ENCODE peak calls at places on chromosomes 12 and 14, in seven cellular contexts. One of them, this sample, is unnamed. For H3K36me3, the result is how much of the 10 kb centered on the place peaks cover.

GRCh38 chr12:26188132-26188531 is 7.2 kb upstream of the SSPN start:
- DNase-seq in stomach: no peak
- DNase-seq in keratinocyte: no peak
- DNase-seq in adrenal gland: no peak
- DNase-seq in GM06990: no peak
- DNase-seq in SK-N-SH: no peak
- DNase-seq in heart right ventricle: no peak
- DNase-seq in this sample: peak

GRCh38 chr12:85348779-85349178 is 68.8 kb downstream of the ALX1 start:
- DNase-seq in keratinocyte: no peak
- DNase-seq in stomach: no peak
- DNase-seq in adrenal gland: no peak
- DNase-seq in GM06990: no peak
- DNase-seq in heart right ventricle: no peak
- DNase-seq in SK-N-SH: no peak
- DNase-seq in this sample: no peak

GRCh38 chr12:62640910-62641448 is 174.4 kb downstream of the MON2 start:
- DNase-seq in stomach: no peak
- DNase-seq in adrenal gland: no peak
- DNase-seq in SK-N-SH: no peak
- DNase-seq in GM06990: peak
- DNase-seq in keratinocyte: no peak
- DNase-seq in heart right ventricle: no peak
- DNase-seq in this sample: no peak

GRCh38 chr12:9673404-9674225 is 4.1 kb downstream of the CLEC2D start:
- DNase-seq in keratinocyte: peak
- DNase-seq in GM06990: peak
- DNase-seq in SK-N-SH: peak
- DNase-seq in heart right ventricle: peak
- DNase-seq in stomach: no peak
- DNase-seq in adrenal gland: peak
- DNase-seq in this sample: peak

GRCh38 chr12:63967358-63967757 is 122.9 kb downstream of the SRGAP1 start:
- DNase-seq in GM06990: no peak
- DNase-seq in heart right ventricle: no peak
- DNase-seq in SK-N-SH: no peak
- DNase-seq in keratinocyte: no peak
- DNase-seq in stomach: no peak
- DNase-seq in adrenal gland: no peak
- DNase-seq in this sample: no peak

GRCh38 chr12:130119241-130119861 is 42.9 kb upstream of the FZD10 start:
- DNase-seq in heart right ventricle: no peak
- DNase-seq in SK-N-SH: no peak
- DNase-seq in adrenal gland: no peak
- DNase-seq in stomach: no peak
- DNase-seq in keratinocyte: peak
- DNase-seq in GM06990: no peak
- DNase-seq in this sample: no peak

GRCh38 chr14:105126126-105126969 is 42.2 kb downstream of the JAG2 start:
- DNase-seq in SK-N-SH: no peak
- DNase-seq in stomach: peak
- DNase-seq in heart right ventricle: no peak
- DNase-seq in GM06990: no peak
- DNase-seq in adrenal gland: no peak
- DNase-seq in keratinocyte: no peak
- DNase-seq in this sample: no peak

GRCh38 chr12:68557011-68557715 is 53.5 kb upstream of the RAP1B start:
- DNase-seq in keratinocyte: peak
- DNase-seq in GM06990: no peak
- DNase-seq in SK-N-SH: no peak
- DNase-seq in adrenal gland: no peak
- DNase-seq in heart right ventricle: no peak
- DNase-seq in stomach: no peak
- DNase-seq in this sample: peak

GRCh38 chr12:48334807-48335206 is 15.9 kb downstream of the ZNF641 start:
- DNase-seq in heart right ventricle: no peak
- DNase-seq in SK-N-SH: no peak
- DNase-seq in adrenal gland: no peak
- DNase-seq in GM06990: no peak
- DNase-seq in keratinocyte: no peak
- DNase-seq in stomach: no peak
- DNase-seq in this sample: no peak

GRCh38 chr12:123164710-123165261 is 13.9 kb upstream of the PITPNM2 start:
- DNase-seq in heart right ventricle: no peak
- DNase-seq in SK-N-SH: no peak
- DNase-seq in stomach: no peak
- DNase-seq in GM06990: no peak
- DNase-seq in keratinocyte: no peak
- DNase-seq in adrenal gland: no peak
- DNase-seq in this sample: no peak

GRCh38 chr14:105474478-105475268 is at the start of gene CRIP2:
- DNase-seq in keratinocyte: no peak
- DNase-seq in adrenal gland: no peak
- DNase-seq in stomach: no peak
- DNase-seq in SK-N-SH: peak
- DNase-seq in GM06990: no peak
- DNase-seq in heart right ventricle: peak
- DNase-seq in this sample: no peak

GRCh38 chr14:47675489-47676300 is at the start of gene MDGA2:
- DNase-seq in adrenal gland: no peak
- DNase-seq in SK-N-SH: peak
- DNase-seq in stomach: no peak
- DNase-seq in heart right ventricle: no peak
- DNase-seq in keratinocyte: no peak
- DNase-seq in GM06990: no peak
- DNase-seq in this sample: no peak

GRCh38 chr14:92490239-92490959 is 23.2 kb upstream of the RIN3 start:
- DNase-seq in adrenal gland: peak
- DNase-seq in keratinocyte: no peak
- DNase-seq in SK-N-SH: no peak
- DNase-seq in stomach: no peak
- DNase-seq in heart right ventricle: no peak
- DNase-seq in GM06990: no peak
- DNase-seq in this sample: no peak

GRCh38 chr12:10529603-10530002 is 23.9 kb downstream of the EIF2S3B start:
- DNase-seq in stomach: no peak
- DNase-seq in GM06990: no peak
- DNase-seq in heart right ventricle: no peak
- DNase-seq in adrenal gland: no peak
- DNase-seq in keratinocyte: no peak
- DNase-seq in SK-N-SH: no peak
- DNase-seq in this sample: no peak

GRCh38 chr14:37874429-37875109 is 279.1 kb downstream of the TTC6 start:
- DNase-seq in GM06990: peak
- DNase-seq in adrenal gland: peak
- DNase-seq in keratinocyte: peak
- DNase-seq in stomach: peak
- DNase-seq in heart right ventricle: peak
- DNase-seq in SK-N-SH: peak
- DNase-seq in this sample: no peak

GRCh38 chr12:4265280-4265679 is 8.3 kb upstream of the CCND2 start:
- DNase-seq in adrenal gland: no peak
- DNase-seq in heart right ventricle: no peak
- DNase-seq in GM06990: no peak
- DNase-seq in SK-N-SH: no peak
- DNase-seq in stomach: no peak
- DNase-seq in keratinocyte: no peak
- DNase-seq in this sample: no peak

GRCh38 chr12:75766263-75767160 is 255.1 kb upstream of the KRR1 start:
- DNase-seq in keratinocyte: peak
- DNase-seq in stomach: no peak
- DNase-seq in adrenal gland: peak
- DNase-seq in SK-N-SH: no peak
- DNase-seq in GM06990: no peak
- DNase-seq in heart right ventricle: no peak
- DNase-seq in this sample: no peak

GRCh38 chr14:60508707-60509437 is at the start of gene SIX6:
- DNase-seq in keratinocyte: no peak
- DNase-seq in stomach: no peak
- DNase-seq in SK-N-SH: peak
- DNase-seq in GM06990: no peak
- DNase-seq in adrenal gland: no peak
- DNase-seq in heart right ventricle: no peak
- DNase-seq in this sample: no peak

GRCh38 chr12:21151184-21151583 is 20.2 kb downstream of the SLCO1B1 start:
- DNase-seq in GM06990: no peak
- DNase-seq in SK-N-SH: no peak
- DNase-seq in heart right ventricle: no peak
- DNase-seq in stomach: no peak
- DNase-seq in adrenal gland: no peak
- DNase-seq in keratinocyte: no peak
- DNase-seq in this sample: no peak

GRCh38 chr12:52691076-52691764 is 11.0 kb upstream of the KRT1 start:
- DNase-seq in heart right ventricle: peak
- DNase-seq in SK-N-SH: peak
- DNase-seq in adrenal gland: no peak
- DNase-seq in stomach: no peak
- DNase-seq in GM06990: no peak
- DNase-seq in keratinocyte: no peak
- DNase-seq in this sample: no peak

GRCh38 chr14:51547260-51547659 is 104.5 kb upstream of the FRMD6 start:
- DNase-seq in adrenal gland: peak
- DNase-seq in heart right ventricle: no peak
- DNase-seq in keratinocyte: peak
- DNase-seq in stomach: no peak
- DNase-seq in SK-N-SH: peak
- DNase-seq in GM06990: no peak
- DNase-seq in this sample: peak

GRCh38 chr12:60489071-60489470 is 893.2 kb downstream of the SLC16A7 start:
- DNase-seq in adrenal gland: no peak
- DNase-seq in SK-N-SH: no peak
- DNase-seq in GM06990: no peak
- DNase-seq in stomach: no peak
- DNase-seq in heart right ventricle: no peak
- DNase-seq in keratinocyte: no peak
- DNase-seq in this sample: no peak

DNA sequence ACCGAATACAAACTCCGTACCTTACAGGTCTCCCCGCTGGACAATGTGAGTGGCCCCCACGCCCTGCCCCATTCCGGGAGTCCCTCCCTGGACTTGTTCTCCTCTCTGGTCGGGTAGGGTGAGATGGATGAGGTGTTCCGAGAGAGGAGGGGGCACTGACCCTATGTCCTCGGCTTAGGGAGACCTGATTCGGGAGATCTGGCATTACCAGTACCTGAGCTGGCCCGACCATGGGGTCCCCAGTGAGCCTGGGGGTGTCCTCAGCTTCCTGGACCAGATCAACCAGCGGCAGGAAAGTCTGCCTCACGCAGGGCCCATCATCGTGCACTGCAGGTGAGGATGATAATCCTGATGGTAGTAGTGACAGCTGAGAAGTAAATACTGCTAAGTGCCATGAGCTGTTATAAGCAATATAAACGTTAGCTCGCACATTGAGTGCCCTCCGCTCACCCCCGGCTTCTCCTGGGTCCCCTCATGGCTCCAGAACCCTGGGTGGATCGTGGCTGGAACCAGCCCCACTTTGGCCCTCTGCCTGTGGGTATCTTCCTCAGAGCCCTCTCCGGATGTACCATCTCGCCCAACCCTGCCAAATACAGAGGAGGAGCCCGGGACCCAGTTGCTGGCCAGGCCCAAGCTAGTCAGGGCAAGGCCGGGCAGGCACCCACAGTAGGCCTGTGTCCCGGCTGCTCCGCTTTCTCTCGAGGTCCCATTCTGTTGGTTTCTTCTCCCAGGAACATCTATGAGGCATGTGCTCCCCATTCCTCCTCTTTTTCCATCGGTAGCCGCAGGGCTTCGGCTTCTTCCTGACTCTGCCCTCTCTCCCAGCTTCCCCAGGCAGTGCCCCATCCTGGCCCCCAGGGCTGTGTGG is 6.8 kb downstream of the PTPN6 start:
- DNase-seq in heart right ventricle: no peak
- DNase-seq in keratinocyte: no peak
- DNase-seq in adrenal gland: no peak
- DNase-seq in GM06990: no peak
- DNase-seq in SK-N-SH: no peak
- DNase-seq in stomach: no peak
- DNase-seq in this sample: no peak
- H3K4me3 ChIP-seq in heart right ventricle: no peak
- H3K4me3 ChIP-seq in keratinocyte: no peak
- H3K4me3 ChIP-seq in adrenal gland: no peak
- H3K4me3 ChIP-seq in GM06990: peak
- H3K4me3 ChIP-seq in SK-N-SH: no peak
- H3K4me3 ChIP-seq in stomach: no peak
- H3K4me3 ChIP-seq in this sample: no peak

GRCh38 chr14:22163051-22163450 is 426.0 kb downstream of the DAD1 start:
- DNase-seq in stomach: no peak
- DNase-seq in heart right ventricle: no peak
- DNase-seq in GM06990: no peak
- DNase-seq in keratinocyte: no peak
- DNase-seq in SK-N-SH: no peak
- DNase-seq in adrenal gland: no peak
- DNase-seq in this sample: no peak
- TF ChIP-seq CTCF in stomach: no peak
- TF ChIP-seq CTCF in heart right ventricle: no peak
- TF ChIP-seq CTCF in GM06990: peak
- TF ChIP-seq CTCF in keratinocyte: no peak
- TF ChIP-seq CTCF in SK-N-SH: peak
- TF ChIP-seq CTCF in adrenal gland: no peak
- TF ChIP-seq CTCF in this sample: peak

DNA sequence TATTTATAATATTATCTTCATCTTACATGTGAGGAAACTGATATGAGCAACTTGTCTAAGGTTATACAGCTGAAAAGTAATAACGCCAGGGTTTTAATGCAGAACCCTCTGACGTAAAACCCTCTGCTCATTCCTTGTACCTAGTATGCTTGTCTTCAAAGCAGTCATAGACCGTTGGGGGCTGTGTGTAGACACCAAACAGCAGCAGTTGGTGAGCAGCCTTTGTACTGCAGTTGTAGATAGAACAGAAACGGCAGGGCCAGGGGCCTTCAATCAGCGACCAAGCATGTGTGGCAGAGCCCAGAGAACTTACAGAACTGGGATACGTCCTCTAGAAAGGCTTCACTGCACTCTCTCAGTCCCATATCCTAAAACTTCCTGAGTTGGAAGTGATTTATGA is 28.1 kb downstream of the EVL start:
- DNase-seq in stomach: no peak
- DNase-seq in heart right ventricle: no peak
- DNase-seq in SK-N-SH: no peak
- DNase-seq in keratinocyte: no peak
- DNase-seq in adrenal gland: no peak
- DNase-seq in GM06990: no peak
- DNase-seq in this sample: no peak
- H3K36me3 ChIP-seq in stomach: under half
- H3K36me3 ChIP-seq in heart right ventricle: half or more
- H3K36me3 ChIP-seq in SK-N-SH: under half
- H3K36me3 ChIP-seq in keratinocyte: under half
- H3K36me3 ChIP-seq in adrenal gland: under half
- H3K36me3 ChIP-seq in GM06990: under half
- H3K36me3 ChIP-seq in this sample: under half

GRCh38 chr12:92394895-92395294 is 249.2 kb upstream of the BTG1 start:
- DNase-seq in heart right ventricle: no peak
- DNase-seq in stomach: no peak
- DNase-seq in SK-N-SH: no peak
- DNase-seq in keratinocyte: no peak
- DNase-seq in adrenal gland: no peak
- DNase-seq in GM06990: no peak
- DNase-seq in this sample: no peak
- H3K4me3 ChIP-seq in heart right ventricle: no peak
- H3K4me3 ChIP-seq in stomach: no peak
- H3K4me3 ChIP-seq in SK-N-SH: no peak
- H3K4me3 ChIP-seq in keratinocyte: no peak
- H3K4me3 ChIP-seq in adrenal gland: no peak
- H3K4me3 ChIP-seq in GM06990: no peak
- H3K4me3 ChIP-seq in this sample: no peak

GRCh38 chr14:68297871-68298468 is 478.4 kb downstream of the RAD51B start:
- DNase-seq in keratinocyte: no peak
- DNase-seq in SK-N-SH: no peak
- DNase-seq in GM06990: no peak
- DNase-seq in heart right ventricle: no peak
- DNase-seq in adrenal gland: no peak
- DNase-seq in stomach: no peak
- DNase-seq in this sample: no peak
- TF ChIP-seq CTCF in keratinocyte: peak
- TF ChIP-seq CTCF in SK-N-SH: peak
- TF ChIP-seq CTCF in GM06990: no peak
- TF ChIP-seq CTCF in heart right ventricle: no peak
- TF ChIP-seq CTCF in adrenal gland: no peak
- TF ChIP-seq CTCF in stomach: no peak
- TF ChIP-seq CTCF in this sample: peak